ENCODE peak calls at places on chromosomes 7 and 10, in six cellular contexts. One of them, this sample, is unnamed.

GRCh38 chr7:23679898-23680416 is at the start of gene FAM221A:
- DNase-seq in thoracic aorta: peak; percentile 46
- DNase-seq in hepatocyte: peak; percentile 94
- DNase-seq in colonic mucosa: peak; percentile 93
- DNase-seq in cardiac muscle cell: peak; percentile 87
- DNase-seq in spleen: peak; percentile 96
- DNase-seq in this sample: peak; percentile 89

GRCh38 chr10:93376372-93377296 is 105.5 kb downstream of the MYOF start:
- DNase-seq in thoracic aorta: peak; percentile 33
- DNase-seq in hepatocyte: peak; percentile 87
- DNase-seq in colonic mucosa: peak; percentile 75
- DNase-seq in cardiac muscle cell: peak; percentile 91
- DNase-seq in spleen: no peak
- DNase-seq in this sample: no peak

GRCh38 chr10:82914655-82915136 is 1039.7 kb downstream of the NRG3 start:
- DNase-seq in thoracic aorta: no peak
- DNase-seq in hepatocyte: no peak
- DNase-seq in colonic mucosa: no peak
- DNase-seq in cardiac muscle cell: no peak
- DNase-seq in spleen: no peak
- DNase-seq in this sample: no peak

GRCh38 chr10:132138133-132138532 is 48.6 kb upstream of the DPYSL4 start:
- DNase-seq in thoracic aorta: no peak
- DNase-seq in hepatocyte: no peak
- DNase-seq in colonic mucosa: no peak
- DNase-seq in cardiac muscle cell: no peak
- DNase-seq in spleen: peak; percentile 51
- DNase-seq in this sample: peak; percentile 19

GRCh38 chr7:17095001-17095574 is 203.4 kb upstream of the AHR start:
- DNase-seq in thoracic aorta: no peak
- DNase-seq in hepatocyte: no peak
- DNase-seq in colonic mucosa: no peak
- DNase-seq in cardiac muscle cell: peak; percentile 30
- DNase-seq in spleen: no peak
- DNase-seq in this sample: no peak

GRCh38 chr7:93476491-93477344 is 97.8 kb downstream of the CALCR start:
- DNase-seq in thoracic aorta: no peak
- DNase-seq in hepatocyte: no peak
- DNase-seq in colonic mucosa: no peak
- DNase-seq in cardiac muscle cell: no peak
- DNase-seq in spleen: no peak
- DNase-seq in this sample: no peak

GRCh38 chr7:80249184-80249583 is 114.6 kb downstream of the GNAI1 start:
- DNase-seq in thoracic aorta: no peak
- DNase-seq in hepatocyte: no peak
- DNase-seq in colonic mucosa: no peak
- DNase-seq in cardiac muscle cell: no peak
- DNase-seq in spleen: no peak
- DNase-seq in this sample: no peak

GRCh38 chr7:98240961-98241673 is 10.9 kb downstream of the TECPR1 start:
- DNase-seq in thoracic aorta: no peak
- DNase-seq in hepatocyte: peak; percentile 59
- DNase-seq in colonic mucosa: peak; percentile 40
- DNase-seq in cardiac muscle cell: peak; percentile 49
- DNase-seq in spleen: no peak
- DNase-seq in this sample: peak; percentile 44

GRCh38 chr10:31803606-31804195 is 124.9 kb downstream of the ARHGAP12 start:
- DNase-seq in thoracic aorta: no peak
- DNase-seq in hepatocyte: no peak
- DNase-seq in colonic mucosa: no peak
- DNase-seq in cardiac muscle cell: no peak
- DNase-seq in spleen: no peak
- DNase-seq in this sample: no peak

GRCh38 chr7:107312418-107312817 is 143.6 kb downstream of the HBP1 start:
- DNase-seq in thoracic aorta: no peak
- DNase-seq in hepatocyte: no peak
- DNase-seq in colonic mucosa: no peak
- DNase-seq in cardiac muscle cell: no peak
- DNase-seq in spleen: no peak
- DNase-seq in this sample: no peak

GRCh38 chr7:6243168-6243567 is 29.3 kb downstream of the CYTH3 start:
- DNase-seq in thoracic aorta: no peak
- DNase-seq in hepatocyte: no peak
- DNase-seq in colonic mucosa: no peak
- DNase-seq in cardiac muscle cell: no peak
- DNase-seq in spleen: no peak
- DNase-seq in this sample: no peak

GRCh38 chr10:12459338-12459737 is 110.0 kb downstream of the CAMK1D start:
- DNase-seq in thoracic aorta: no peak
- DNase-seq in hepatocyte: no peak
- DNase-seq in colonic mucosa: no peak
- DNase-seq in cardiac muscle cell: no peak
- DNase-seq in spleen: no peak
- DNase-seq in this sample: no peak

GRCh38 chr7:130421685-130422084 is 19.1 kb downstream of the CEP41 start:
- DNase-seq in thoracic aorta: no peak
- DNase-seq in hepatocyte: no peak
- DNase-seq in colonic mucosa: no peak
- DNase-seq in cardiac muscle cell: peak; percentile 69
- DNase-seq in spleen: no peak
- DNase-seq in this sample: peak; percentile 40

GRCh38 chr10:12150163-12150562 is 20.7 kb downstream of the SEC61A2 start:
- DNase-seq in thoracic aorta: no peak
- DNase-seq in hepatocyte: no peak
- DNase-seq in colonic mucosa: no peak
- DNase-seq in cardiac muscle cell: no peak
- DNase-seq in spleen: no peak
- DNase-seq in this sample: no peak

GRCh38 chr7:142365410-142365842 is 107.6 kb upstream of the PRSS58 start:
- DNase-seq in thoracic aorta: no peak
- DNase-seq in hepatocyte: no peak
- DNase-seq in colonic mucosa: no peak
- DNase-seq in cardiac muscle cell: no peak
- DNase-seq in spleen: no peak
- DNase-seq in this sample: no peak

GRCh38 chr7:112383671-112384417 is 66.4 kb upstream of the IFRD1 start:
- DNase-seq in thoracic aorta: no peak
- DNase-seq in hepatocyte: no peak
- DNase-seq in colonic mucosa: no peak
- DNase-seq in cardiac muscle cell: peak; percentile 43
- DNase-seq in spleen: no peak
- DNase-seq in this sample: no peak

GRCh38 chr7:100126931-100127865 is at the start of gene MBLAC1:
- DNase-seq in thoracic aorta: peak; percentile 65
- DNase-seq in hepatocyte: peak; percentile 96
- DNase-seq in colonic mucosa: peak; percentile 96
- DNase-seq in cardiac muscle cell: peak; percentile 96
- DNase-seq in spleen: peak; percentile 96
- DNase-seq in this sample: peak; percentile 93

GRCh38 chr10:98235876-98236275 is 32.1 kb downstream of the LOXL4 start:
- DNase-seq in thoracic aorta: no peak
- DNase-seq in hepatocyte: no peak
- DNase-seq in colonic mucosa: no peak
- DNase-seq in cardiac muscle cell: peak; percentile 9
- DNase-seq in spleen: no peak
- DNase-seq in this sample: no peak

GRCh38 chr10:45457487-45457886 is 83.5 kb downstream of the ALOX5 start:
- DNase-seq in thoracic aorta: no peak
- DNase-seq in hepatocyte: no peak
- DNase-seq in colonic mucosa: no peak
- DNase-seq in cardiac muscle cell: no peak
- DNase-seq in spleen: no peak
- DNase-seq in this sample: no peak

GRCh38 chr10:60446855-60447254 is 57.2 kb upstream of the ANK3 start:
- DNase-seq in thoracic aorta: no peak
- DNase-seq in hepatocyte: no peak
- DNase-seq in colonic mucosa: no peak
- DNase-seq in cardiac muscle cell: peak; percentile 36
- DNase-seq in spleen: no peak
- DNase-seq in this sample: no peak

GRCh38 chr7:33233659-33234058 is 104.3 kb downstream of the BBS9 start:
- DNase-seq in thoracic aorta: no peak
- DNase-seq in hepatocyte: no peak
- DNase-seq in colonic mucosa: no peak
- DNase-seq in cardiac muscle cell: no peak
- DNase-seq in spleen: no peak
- DNase-seq in this sample: no peak

GRCh38 chr10:5527332-5528200 is 2.8 kb downstream of the CALML3 start:
- DNase-seq in thoracic aorta: no peak
- DNase-seq in hepatocyte: no peak
- DNase-seq in colonic mucosa: no peak
- DNase-seq in cardiac muscle cell: no peak
- DNase-seq in spleen: peak; percentile 34
- DNase-seq in this sample: no peak

GRCh38 chr10:106714734-106715368 is 449.7 kb downstream of the SORCS1 start:
- DNase-seq in thoracic aorta: no peak
- DNase-seq in hepatocyte: no peak
- DNase-seq in colonic mucosa: no peak
- DNase-seq in cardiac muscle cell: no peak
- DNase-seq in spleen: no peak
- DNase-seq in this sample: no peak

GRCh38 chr7:157676001-157676400 is 339.2 kb downstream of the DNAJB6 start:
- DNase-seq in thoracic aorta: no peak
- DNase-seq in hepatocyte: no peak
- DNase-seq in colonic mucosa: no peak
- DNase-seq in cardiac muscle cell: no peak
- DNase-seq in spleen: peak; percentile 62
- DNase-seq in this sample: no peak

GRCh38 chr10:45409782-45410181 is 35.8 kb downstream of the ALOX5 start:
- DNase-seq in thoracic aorta: no peak
- DNase-seq in hepatocyte: no peak
- DNase-seq in colonic mucosa: no peak
- DNase-seq in cardiac muscle cell: no peak
- DNase-seq in spleen: no peak
- DNase-seq in this sample: no peak

GRCh38 chr7:45968312-45968711 is 47.2 kb upstream of the IGFBP3 start:
- DNase-seq in thoracic aorta: no peak
- DNase-seq in hepatocyte: no peak
- DNase-seq in colonic mucosa: no peak
- DNase-seq in cardiac muscle cell: no peak
- DNase-seq in spleen: no peak
- DNase-seq in this sample: no peak

GRCh38 chr10:52729259-52730104 is 43.1 kb downstream of the MBL2 start:
- DNase-seq in thoracic aorta: no peak
- DNase-seq in hepatocyte: peak; percentile 47
- DNase-seq in colonic mucosa: no peak
- DNase-seq in cardiac muscle cell: peak; percentile 61
- DNase-seq in spleen: no peak
- DNase-seq in this sample: no peak

GRCh38 chr10:103501186-103501585 is 7.7 kb downstream of the NEURL1 start:
- DNase-seq in thoracic aorta: no peak
- DNase-seq in hepatocyte: no peak
- DNase-seq in colonic mucosa: no peak
- DNase-seq in cardiac muscle cell: no peak
- DNase-seq in spleen: peak; percentile 23
- DNase-seq in this sample: no peak

DNA sequence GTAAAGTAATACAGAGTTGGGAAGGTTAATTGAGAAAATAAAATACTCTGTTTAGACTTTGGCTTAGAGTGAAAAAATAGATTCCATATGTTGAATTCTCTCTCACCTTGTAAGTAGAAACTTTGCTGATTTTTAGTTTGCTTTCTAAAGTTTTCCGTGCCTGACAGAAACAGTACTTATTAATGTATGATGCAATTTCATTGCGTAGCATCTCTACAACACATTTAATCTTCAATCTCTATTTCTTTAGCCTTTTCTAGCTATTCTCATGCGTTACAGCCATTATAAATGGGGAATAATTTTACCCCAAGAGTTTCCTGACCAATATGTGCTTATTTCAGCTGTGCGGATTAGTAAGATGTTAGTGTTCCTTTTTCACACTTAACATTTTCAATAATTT is 3.2 kb downstream of the MINPP1 start:
- DNase-seq in thoracic aorta: no peak
- DNase-seq in hepatocyte: no peak
- DNase-seq in colonic mucosa: no peak
- DNase-seq in cardiac muscle cell: no peak
- DNase-seq in spleen: no peak
- DNase-seq in this sample: no peak
- H3K4me3 ChIP-seq in thoracic aorta: no peak overlapping the region
- H3K4me3 ChIP-seq in hepatocyte: no peak overlapping the region
- H3K4me3 ChIP-seq in colonic mucosa: no peak overlapping the region
- H3K4me3 ChIP-seq in cardiac muscle cell: no peak overlapping the region
- H3K4me3 ChIP-seq in spleen: no peak overlapping the region
- H3K4me3 ChIP-seq in this sample: no peak overlapping the region

GRCh38 chr7:150365673-150366398 is 2.8 kb upstream of the REPIN1 start:
- DNase-seq in thoracic aorta: no peak
- DNase-seq in hepatocyte: no peak
- DNase-seq in colonic mucosa: no peak
- DNase-seq in cardiac muscle cell: no peak
- DNase-seq in spleen: no peak
- DNase-seq in this sample: no peak

GRCh38 chr7:150361807-150362621 is 6.6 kb upstream of the REPIN1 start:
- DNase-seq in thoracic aorta: no peak
- DNase-seq in hepatocyte: no peak
- DNase-seq in colonic mucosa: no peak
- DNase-seq in cardiac muscle cell: no peak
- DNase-seq in spleen: no peak
- DNase-seq in this sample: no peak

GRCh38 chr7:150362989-150363769 is 5.4 kb upstream of the REPIN1 start:
- DNase-seq in thoracic aorta: no peak
- DNase-seq in hepatocyte: no peak
- DNase-seq in colonic mucosa: no peak
- DNase-seq in cardiac muscle cell: no peak
- DNase-seq in spleen: no peak
- DNase-seq in this sample: no peak

GRCh38 chr7:150361402-150361801 is 7.2 kb upstream of the REPIN1 start:
- DNase-seq in thoracic aorta: no peak
- DNase-seq in hepatocyte: no peak
- DNase-seq in colonic mucosa: no peak
- DNase-seq in cardiac muscle cell: no peak
- DNase-seq in spleen: no peak
- DNase-seq in this sample: no peak

GRCh38 chr7:150363872-150364271 is 4.8 kb upstream of the REPIN1 start:
- DNase-seq in thoracic aorta: no peak
- DNase-seq in hepatocyte: no peak
- DNase-seq in colonic mucosa: no peak
- DNase-seq in cardiac muscle cell: no peak
- DNase-seq in spleen: no peak
- DNase-seq in this sample: no peak
- H3K27ac ChIP-seq in thoracic aorta: no peak overlapping the region
- H3K27ac ChIP-seq in hepatocyte: no peak overlapping the region
- H3K27ac ChIP-seq in colonic mucosa: no peak overlapping the region
- H3K27ac ChIP-seq in cardiac muscle cell: peak overlapping the region; percentile 98
- H3K27ac ChIP-seq in spleen: peak overlapping the region; percentile 47
- H3K27ac ChIP-seq in this sample: no peak overlapping the region

GRCh38 chr10:78956391-78956790 is 112.4 kb upstream of the ZMIZ1 start:
- DNase-seq in thoracic aorta: no peak
- DNase-seq in hepatocyte: no peak
- DNase-seq in colonic mucosa: no peak
- DNase-seq in cardiac muscle cell: no peak
- DNase-seq in spleen: no peak
- DNase-seq in this sample: no peak
- TF ChIP-seq CTCF in thoracic aorta: no peak
- TF ChIP-seq CTCF in hepatocyte: no peak
- TF ChIP-seq CTCF in colonic mucosa: no peak
- TF ChIP-seq CTCF in cardiac muscle cell: no peak
- TF ChIP-seq CTCF in spleen: no peak
- TF ChIP-seq CTCF in this sample: no peak

GRCh38 chr7:30433506-30433905 is 45.1 kb downstream of the NOD1 start:
- DNase-seq in thoracic aorta: no peak
- DNase-seq in hepatocyte: no peak
- DNase-seq in colonic mucosa: no peak
- DNase-seq in cardiac muscle cell: no peak
- DNase-seq in spleen: no peak
- DNase-seq in this sample: no peak
- H3K4me3 ChIP-seq in thoracic aorta: no peak overlapping the region
- H3K4me3 ChIP-seq in hepatocyte: no peak overlapping the region
- H3K4me3 ChIP-seq in colonic mucosa: no peak overlapping the region
- H3K4me3 ChIP-seq in cardiac muscle cell: no peak overlapping the region
- H3K4me3 ChIP-seq in spleen: no peak overlapping the region
- H3K4me3 ChIP-seq in this sample: no peak overlapping the region

This sample was measured in dorsolateral prefrontal cortex.